ENCODE peak calls at places on chromosomes 7 and 10, in four cellular contexts. J is right cardiac atrium; L is activated CD4-positive, alpha-beta memory T cell treated with anti-CD3 and anti-CD28 coated beads for 36 hours; Z is PC-9. H is an unnamed sample.

GRCh38 chr7:151851160-151851751 is 25.7 kb downstream of the PRKAG2 start:
- DNase-seq in J (peak; percentile 76), L (peak; percentile 60), Z (peak; percentile 89), H (no peak)

GRCh38 chr7:101817031-101817929 is at the start of gene CUX1:
- DNase-seq in J (peak; percentile 71), L (peak; percentile 34), Z (no peak), H (no peak)

GRCh38 chr7:24706211-24707165 is 50.8 kb downstream of the GSDME start:
- DNase-seq in J (peak; percentile 57), L (no peak), Z (no peak), H (no peak)

GRCh38 chr10:59006511-59007306 is 169.7 kb upstream of the PHYHIPL start:
- DNase-seq in J (no peak), L (no peak), Z (no peak), H (no peak)

GRCh38 chr10:11782793-11783557 is 40.2 kb upstream of the PROSER2 start:
- DNase-seq in J (no peak), L (no peak), Z (peak; percentile 59), H (peak; percentile 58)

GRCh38 chr7:93921607-93922446 is at the start of gene GNG11:
- DNase-seq in J (peak; percentile 95), L (peak; percentile 43), Z (no peak), H (peak; percentile 29)

GRCh38 chr7:15915694-15916093 is 229.2 kb upstream of the MEOX2 start:
- DNase-seq in J (no peak), L (no peak), Z (peak; percentile 8), H (no peak)

GRCh38 chr7:1053002-1053411 is 8.7 kb downstream of the GPR146 start:
- DNase-seq in J (peak; percentile 80), L (no peak), Z (no peak), H (no peak)

GRCh38 chr7:1741751-1742554 is 71.9 kb downstream of the ELFN1 start:
- DNase-seq in J (peak; percentile 76), L (peak; percentile 18), Z (no peak), H (peak; percentile 63)

GRCh38 chr7:111108526-111108925 is 17.6 kb downstream of the LRRN3 start:
- DNase-seq in J (no peak), L (no peak), Z (no peak), H (no peak)

GRCh38 chr7:151181011-151181431 is 6.0 kb downstream of the ASB10 start:
- DNase-seq in J (no peak), L (peak; percentile 3), Z (no peak), H (no peak)

GRCh38 chr10:102775973-102776669 is 32.4 kb downstream of the WBP1L start:
- DNase-seq in J (peak; percentile 93), L (no peak), Z (no peak), H (no peak)

GRCh38 chr10:48751730-48752129 is 67.1 kb downstream of the WDFY4 start:
- DNase-seq in J (no peak), L (no peak), Z (no peak), H (no peak)

GRCh38 chr7:123437447-123437995 is 96.9 kb downstream of the IQUB start:
- DNase-seq in J (no peak), L (no peak), Z (no peak), H (no peak)

GRCh38 chr10:123967626-123968243 is 76.1 kb upstream of the CPXM2 start:
- DNase-seq in J (peak; percentile 87), L (peak; percentile 69), Z (no peak), H (peak; percentile 85)

GRCh38 chr10:27621441-27621840 is 117.3 kb downstream of the RAB18 start:
- DNase-seq in J (no peak), L (no peak), Z (no peak), H (no peak)

GRCh38 chr10:49008056-49008455 is 68.4 kb upstream of the LRRC18 start:
- DNase-seq in J (peak; percentile 65), L (no peak), Z (no peak), H (no peak)

GRCh38 chr7:40566879-40567278 is 432.1 kb downstream of the SUGCT start:
- DNase-seq in J (no peak), L (no peak), Z (no peak), H (no peak)

GRCh38 chr10:31288001-31288400 is 31.0 kb upstream of the ZEB1 start:
- DNase-seq in J (no peak), L (no peak), Z (no peak), H (no peak)

GRCh38 chr7:110573862-110574528 is 516.9 kb upstream of the LRRN3 start:
- DNase-seq in J (no peak), L (no peak), Z (peak; percentile 82), H (no peak)

GRCh38 chr10:1462032-1462431 is 275.3 kb downstream of the ADARB2 start:
- DNase-seq in J (no peak), L (no peak), Z (no peak), H (no peak)

GRCh38 chr10:74921744-74922143 is 95.3 kb downstream of the KAT6B start:
- DNase-seq in J (no peak), L (no peak), Z (peak; percentile 42), H (no peak)

GRCh38 chr10:5840314-5841307 is 27.4 kb upstream of the GDI2 start:
- DNase-seq in J (peak; percentile 74), L (no peak), Z (no peak), H (peak; percentile 71)

GRCh38 chr10:58291538-58292174 is 22.7 kb downstream of the CISD1 start:
- DNase-seq in J (no peak), L (peak; percentile 31), Z (peak; percentile 42), H (no peak)

GRCh38 chr10:22340362-22341189 is 4.7 kb upstream of the SPAG6 start:
- DNase-seq in J (peak; percentile 87), L (peak; percentile 70), Z (no peak), H (no peak)

GRCh38 chr10:86968271-86968993 is at the start of gene ADIRF:
- DNase-seq in J (peak; percentile 93), L (no peak), Z (peak; percentile 58), H (no peak)

GRCh38 chr10:44310762-44311562 is 73.9 kb downstream of the CXCL12 start:
- DNase-seq in J (peak; percentile 96), L (peak; percentile 82), Z (no peak), H (peak; percentile 59)

GRCh38 chr7:77349141-77349540 is 67.0 kb downstream of the GSAP start:
- DNase-seq in J (no peak), L (no peak), Z (no peak), H (no peak)

GRCh38 chr10:32650246-32650655 is 204.3 kb downstream of the CCDC7 start:
- DNase-seq in J (no peak), L (peak; percentile 12), Z (no peak), H (no peak)

GRCh38 chr7:116528008-116528789 is 3.4 kb downstream of the CAV1 start:
- DNase-seq in J (peak; percentile 74), L (no peak), Z (peak; percentile 46), H (no peak)